ENCODE peak calls at places on chromosomes 3 and 15, in seven cellular contexts. P is naive thymus-derived CD4-positive, alpha-beta T cell; C is AG08396; O is H4; F is LoVo; T is mucosa of gallbladder; U is stimulated activated CD4-positive, alpha-beta T cell treated with anti-CD3 and anti-CD28 coated beads, Interleukin-4, amount 100 ng/mL, for 24 hours. Y is an unnamed sample.

GRCh38 chr3:10411598-10412332 is 90.9 kb upstream of the SEC13 start:
- DNase-seq in P (no peak), C (no peak), O (no peak), F (no peak), T (no peak), U (no peak), Y (no peak)

GRCh38 chr3:195194559-195195161 is 76.3 kb downstream of the XXYLT1 start:
- DNase-seq in P (no peak), C (no peak), O (peak), F (no peak), T (no peak), U (peak), Y (no peak)

GRCh38 chr3:58536501-58537411 is at the start of gene ACOX2:
- DNase-seq in P (no peak), C (peak), O (no peak), F (no peak), T (peak), U (no peak), Y (no peak)

GRCh38 chr15:98647026-98647773 is 1.1 kb upstream of the IGF1R start:
- DNase-seq in P (peak), C (peak), O (peak), F (peak), T (no peak), U (peak), Y (peak)

GRCh38 chr3:20405731-20406130 is 219.7 kb upstream of the SGO1 start:
- DNase-seq in P (no peak), C (no peak), O (peak), F (no peak), T (no peak), U (no peak), Y (no peak)

GRCh38 chr3:182609575-182610156 is 183.6 kb upstream of the ATP11B start:
- DNase-seq in P (no peak), C (no peak), O (peak), F (peak), T (peak), U (no peak), Y (no peak)

GRCh38 chr3:186466391-186466974 is 77.7 kb downstream of the CRYGS start:
- DNase-seq in P (no peak), C (no peak), O (no peak), F (no peak), T (no peak), U (no peak), Y (no peak)

GRCh38 chr3:22284559-22284958 is 533.5 kb upstream of the ZNF385D start:
- DNase-seq in P (no peak), C (no peak), O (no peak), F (no peak), T (no peak), U (no peak), Y (peak)

GRCh38 chr3:160869825-160870224 is 113.8 kb downstream of the PPM1L start:
- DNase-seq in P (no peak), C (no peak), O (peak), F (no peak), T (peak), U (no peak), Y (no peak)

GRCh38 chr3:183819831-183820230 is 5.5 kb downstream of the MAP6D1 start:
- DNase-seq in P (no peak), C (no peak), O (no peak), F (no peak), T (no peak), U (no peak), Y (no peak)

GRCh38 chr3:38334656-38335055 is 11.9 kb upstream of the XYLB start:
- DNase-seq in P (no peak), C (peak), O (peak), F (no peak), T (no peak), U (no peak), Y (no peak)

GRCh38 chr15:60644903-60645302 is 166.0 kb upstream of the ICE2 start:
- DNase-seq in P (no peak), C (no peak), O (no peak), F (no peak), T (no peak), U (no peak), Y (no peak)

GRCh38 chr3:70726096-70726745 is 413.8 kb upstream of the MDFIC2 start:
- DNase-seq in P (no peak), C (no peak), O (peak), F (no peak), T (no peak), U (no peak), Y (no peak)

GRCh38 chr3:136667081-136667480 is 85.1 kb downstream of the STAG1 start:
- DNase-seq in P (no peak), C (no peak), O (no peak), F (no peak), T (no peak), U (no peak), Y (no peak)

GRCh38 chr15:97623091-97623661 is 337.3 kb upstream of the ARRDC4 start:
- DNase-seq in P (no peak), C (no peak), O (no peak), F (no peak), T (no peak), U (no peak), Y (no peak)

GRCh38 chr15:49507261-49507660 is 84.2 kb downstream of the FGF7 start:
- DNase-seq in P (no peak), C (no peak), O (no peak), F (no peak), T (no peak), U (no peak), Y (no peak)